ENCODE peak calls at places on chromosomes 1 and 21, in six cellular contexts. U is transverse colon; E is CD8-positive, alpha-beta T cell; M is pancreas; V is astrocyte of the spinal cord; A is mammary epithelial cell. J is an unnamed sample.

GRCh38 chr1:2349821-2350220 is 41.5 kb downstream of the MORN1 start:
- DNase-seq in U (no peak), E (no peak), M (no peak), V (no peak), A (no peak), J (no peak)

GRCh38 chr1:41650176-41650519 is 165.7 kb upstream of the EDN2 start:
- DNase-seq in U (no peak), E (no peak), M (no peak), V (no peak), A (no peak), J (no peak)

GRCh38 chr1:48882020-48882419 is 105.3 kb upstream of the BEND5 start:
- DNase-seq in U (no peak), E (no peak), M (no peak), V (no peak), A (no peak), J (no peak)

GRCh38 chr1:1556505-1556904 is 16.1 kb upstream of the TMEM240 start:
- DNase-seq in U (no peak), E (no peak), M (no peak), V (no peak), A (no peak), J (no peak)

GRCh38 chr1:224733021-224733911 is 117.1 kb downstream of the CNIH3 start:
- DNase-seq in U (no peak), E (no peak), M (no peak), V (no peak), A (peak), J (no peak)

GRCh38 chr21:44360174-44360573 is 6.8 kb downstream of the TRPM2 start:
- DNase-seq in U (no peak), E (no peak), M (no peak), V (no peak), A (no peak), J (no peak)

GRCh38 chr1:244112046-244112445 is 61.0 kb downstream of the ZBTB18 start:
- DNase-seq in U (no peak), E (no peak), M (no peak), V (no peak), A (no peak), J (no peak)

GRCh38 chr1:110975265-110975664 is 11.5 kb upstream of the LRIF1 start:
- DNase-seq in U (no peak), E (no peak), M (no peak), V (no peak), A (no peak), J (no peak)

GRCh38 chr1:224662870-224663269 is 46.8 kb downstream of the CNIH3 start:
- DNase-seq in U (no peak), E (no peak), M (no peak), V (no peak), A (no peak), J (no peak)

GRCh38 chr1:226882631-226883409 is 12.4 kb downstream of the PSEN2 start:
- DNase-seq in U (peak), E (peak), M (no peak), V (no peak), A (no peak), J (peak)

GRCh38 chr21:42614391-42614790 is 39.0 kb upstream of the PDE9A start:
- DNase-seq in U (no peak), E (peak), M (no peak), V (no peak), A (peak), J (no peak)

GRCh38 chr1:226211181-226211580 is 12.3 kb upstream of the MIXL1 start:
- DNase-seq in U (no peak), E (no peak), M (no peak), V (no peak), A (no peak), J (no peak)

GRCh38 chr1:236858203-236858602 is 63.1 kb downstream of the MTR start:
- DNase-seq in U (no peak), E (no peak), M (no peak), V (no peak), A (no peak), J (no peak)

GRCh38 chr1:63773815-63774616 is at the start of gene ROR1:
- DNase-seq in U (peak), E (no peak), M (peak), V (peak), A (peak), J (peak)

GRCh38 chr1:91900538-91900937 is 14.6 kb upstream of the TGFBR3 start:
- DNase-seq in U (no peak), E (no peak), M (no peak), V (peak), A (peak), J (peak)

GRCh38 chr1:202880062-202880461 is 8.9 kb downstream of the RABIF start:
- DNase-seq in U (peak), E (no peak), M (no peak), V (no peak), A (no peak), J (no peak)

GRCh38 chr21:45539796-45540600 is 2.2 kb downstream of the SLC19A1 start:
- DNase-seq in U (no peak), E (no peak), M (peak), V (no peak), A (no peak), J (no peak)

GRCh38 chr1:192604979-192605620 is 29.5 kb downstream of the RGS1 start:
- DNase-seq in U (no peak), E (no peak), M (no peak), V (no peak), A (no peak), J (no peak)

GRCh38 chr1:85577421-85578320 is 2.9 kb upstream of the CCN1 start:
- DNase-seq in U (peak), E (no peak), M (no peak), V (no peak), A (peak), J (no peak)

GRCh38 chr1:208722592-208722991 is 478.4 kb upstream of the PLXNA2 start:
- DNase-seq in U (no peak), E (no peak), M (no peak), V (no peak), A (no peak), J (no peak)
- TF ChIP-seq CTCF in U (no peak), E (no peak), M (no peak), V (no peak), A (no peak), J (no peak)

GRCh38 chr1:175192111-175192629 is 406 bp downstream of the KIAA0040 start:
- DNase-seq in U (peak), E (peak), M (peak), V (peak), A (peak), J (peak)
- TF ChIP-seq CTCF in U (peak), E (no peak), M (no peak), V (no peak), A (no peak), J (no peak)

GRCh38 chr1:161180643-161181042 is 3.3 kb upstream of the B4GALT3 start:
- DNase-seq in U (no peak), E (no peak), M (no peak), V (no peak), A (no peak), J (peak)
- TF ChIP-seq CTCF in U (no peak), E (peak), M (no peak), V (peak), A (peak), J (peak)

GRCh38 chr1:201750120-201750519 is 78.8 kb upstream of the IPO9 start:
- DNase-seq in U (no peak), E (no peak), M (no peak), V (peak), A (no peak), J (no peak)

GRCh38 chr1:201752333-201752732 is 76.6 kb upstream of the IPO9 start:
- DNase-seq in U (no peak), E (no peak), M (no peak), V (peak), A (no peak), J (no peak)

GRCh38 chr1:201751872-201752271 is 77.1 kb upstream of the IPO9 start:
- DNase-seq in U (no peak), E (no peak), M (no peak), V (peak), A (no peak), J (peak)

GRCh38 chr1:201749059-201749458 is 79.9 kb upstream of the IPO9 start:
- DNase-seq in U (no peak), E (no peak), M (no peak), V (no peak), A (no peak), J (no peak)

DNA sequence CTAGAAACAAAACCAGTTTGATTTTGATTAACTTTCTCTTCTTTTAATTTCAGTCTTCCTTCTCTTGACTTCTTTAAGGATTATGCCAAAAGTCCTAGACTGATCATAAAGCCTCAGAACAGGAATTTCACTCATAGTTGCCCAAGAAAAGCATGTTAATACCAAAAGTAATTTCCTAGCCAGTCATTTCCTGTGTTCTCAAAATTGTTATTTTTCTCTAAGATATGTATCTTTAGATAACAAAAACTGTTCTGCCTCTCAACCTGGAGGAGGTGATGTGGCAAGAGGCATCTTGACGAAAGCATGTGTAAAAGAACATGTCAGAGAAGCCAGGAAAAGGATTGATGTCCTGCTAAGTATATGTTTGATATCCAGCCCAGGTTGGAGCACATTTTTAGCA is 78.0 kb upstream of the IPO9 start:
- DNase-seq in U (no peak), E (no peak), M (no peak), V (peak), A (peak), J (peak)
- TF ChIP-seq CTCF in U (no peak), E (no peak), M (no peak), V (no peak), A (no peak), J (no peak)

DNA sequence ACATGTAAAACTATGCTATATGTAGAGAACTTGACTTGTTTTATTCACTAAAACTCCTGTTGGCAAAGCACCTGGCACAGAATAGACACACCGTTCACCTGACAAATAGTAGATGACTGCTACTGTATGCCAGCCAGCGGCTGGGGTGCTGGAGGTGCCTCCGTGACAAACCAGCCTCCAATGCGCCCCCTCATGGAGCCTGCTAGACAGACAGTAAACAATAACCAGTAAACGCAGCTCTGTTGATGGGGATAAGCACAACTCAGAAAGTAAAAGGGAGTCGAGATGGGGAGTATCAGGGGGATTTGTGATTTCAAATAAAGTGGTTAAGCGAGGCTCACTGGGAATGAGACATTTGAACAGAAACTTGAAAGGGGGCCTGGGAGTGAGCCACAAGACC is 107.2 kb downstream of the PRDM2 start:
- DNase-seq in U (peak), E (no peak), M (no peak), V (no peak), A (no peak), J (peak)
- TF ChIP-seq CTCF in U (peak), E (no peak), M (peak), V (peak), A (no peak), J (peak)

GRCh38 chr1:9842781-9843575 is 19.2 kb upstream of the CLSTN1 start:
- DNase-seq in U (peak), E (no peak), M (no peak), V (peak), A (no peak), J (peak)
- TF ChIP-seq CTCF in U (no peak), E (no peak), M (no peak), V (peak), A (no peak), J (no peak)

GRCh38 chr1:177413982-177414654 is 243.4 kb downstream of the BRINP2 start:
- DNase-seq in U (no peak), E (no peak), M (no peak), V (no peak), A (no peak), J (no peak)
- TF ChIP-seq CTCF in U (no peak), E (no peak), M (no peak), V (no peak), A (no peak), J (no peak)

GRCh38 chr1:222794656-222795474 is 20.0 kb upstream of the DISP1 start:
- DNase-seq in U (no peak), E (no peak), M (no peak), V (no peak), A (no peak), J (no peak)
- TF ChIP-seq CTCF in U (no peak), E (no peak), M (no peak), V (peak), A (no peak), J (peak)

J was measured in MCF 10A.